ENCODE peak calls at places on chromosomes 4 and X, in five cellular contexts. W is body of pancreas; M is fibroblast of mammary gland; V is foreskin melanocyte; E is stimulated activated CD4-positive, alpha-beta T cell treated with anti-CD3 and anti-CD28 coated beads, Interleukin-2, amount 100 ng/mL, for 4 hours. B is an unnamed sample.

GRCh38 chr4:110612631-110613269 is 10.1 kb downstream of the PITX2 start:
- DNase-seq in W (no peak), V (no peak), E (no peak), M (no peak), B (no peak)

GRCh38 chrX:18900401-18900976 is 83.4 kb downstream of the PHKA2 start:
- DNase-seq in V (no peak), M (no peak), E (no peak), W (no peak), B (no peak)

GRCh38 chrX:49172280-49172780 is 632 bp downstream of the PLP2 start:
- DNase-seq in M (peak), V (no peak), W (peak), E (peak), B (peak)

GRCh38 chrX:9627827-9628406 is 137.7 kb downstream of the GPR143 start:
- DNase-seq in W (no peak), E (no peak), V (peak), M (no peak), B (no peak)

GRCh38 chr4:137641554-137641953 is 109.3 kb upstream of the PCDH18 start:
- DNase-seq in V (no peak), W (no peak), E (no peak), M (peak), B (no peak)

GRCh38 chr4:142036795-142037583 is 400.6 kb downstream of the IL15 start:
- DNase-seq in V (no peak), E (no peak), W (no peak), M (peak), B (no peak)

GRCh38 chrX:150044556-150044955 is 106.3 kb upstream of the EOLA2 start:
- DNase-seq in V (no peak), E (no peak), W (no peak), M (peak), B (no peak)

GRCh38 chr4:127134490-127134889 is 498.3 kb upstream of the INTU start:
- DNase-seq in V (no peak), M (peak), W (no peak), E (no peak), B (no peak)

GRCh38 chrX:111829345-111829744 is 46.6 kb upstream of the TRPC5OS start:
- DNase-seq in W (no peak), M (no peak), V (no peak), E (no peak), B (no peak)

GRCh38 chrX:7110821-7111276 is 36.7 kb upstream of the STS start:
- DNase-seq in V (peak), E (no peak), M (peak), W (no peak), B (peak)

GRCh38 chr4:74926007-74926406 is 6.9 kb upstream of the PARM1 start:
- DNase-seq in M (no peak), V (no peak), W (no peak), E (no peak), B (no peak)

GRCh38 chr4:109184421-109184956 is 118.0 kb downstream of the COL25A1 start:
- DNase-seq in M (no peak), E (no peak), W (no peak), V (no peak), B (no peak)

GRCh38 chr4:7769936-7770674 is 169.6 kb downstream of the AFAP1 start:
- DNase-seq in V (no peak), M (peak), W (no peak), E (no peak), B (peak)

GRCh38 chr4:5018603-5019002 is 655 bp downstream of the CYTL1 start:
- DNase-seq in W (no peak), E (no peak), M (no peak), V (no peak), B (no peak)

GRCh38 chr4:44651425-44651824 is at the start of gene YIPF7:
- DNase-seq in V (no peak), W (no peak), E (no peak), M (no peak), B (no peak)

GRCh38 chrX:17078031-17078730 is 131.7 kb downstream of the REPS2 start:
- DNase-seq in V (no peak), W (no peak), E (no peak), M (peak), B (no peak)

GRCh38 chr4:66330125-66330524 is 659.8 kb upstream of the EPHA5 start:
- DNase-seq in E (no peak), W (no peak), V (no peak), M (peak), B (no peak)

GRCh38 chr4:159105761-159106243 is 2.9 kb downstream of the RAPGEF2 start:
- DNase-seq in M (peak), V (no peak), W (peak), E (no peak), B (no peak)

GRCh38 chr4:71270901-71271300 is 67.9 kb upstream of the SLC4A4 start:
- DNase-seq in E (no peak), M (peak), V (no peak), W (peak), B (peak)

GRCh38 chrX:23901805-23902204 is 5.9 kb downstream of the APOO start:
- DNase-seq in V (peak), E (peak), M (peak), W (peak), B (peak)

GRCh38 chr4:166222271-166222670 is 349.2 kb downstream of the TLL1 start:
- DNase-seq in E (no peak), M (no peak), W (no peak), V (no peak), B (no peak)

GRCh38 chr4:114494257-114494803 is 104.3 kb upstream of the UGT8 start:
- DNase-seq in V (no peak), M (no peak), W (no peak), E (no peak), B (peak)

GRCh38 chr4:100494166-100494565 is 23.7 kb downstream of the EMCN start:
- DNase-seq in V (peak), M (peak), W (no peak), E (no peak), B (no peak)

GRCh38 chr4:82500106-82500738 is 61.6 kb downstream of the TMEM150C start:
- DNase-seq in E (no peak), V (no peak), M (peak), W (no peak), B (no peak)

GRCh38 chr4:7421356-7422097 is 13.2 kb downstream of the PSAPL1 start:
- DNase-seq in E (no peak), V (no peak), W (no peak), M (no peak), B (no peak)

GRCh38 chrX:103734125-103734760 is 23.5 kb downstream of the TMEM31 start:
- DNase-seq in V (no peak), M (peak), E (no peak), W (no peak), B (no peak)

GRCh38 chr4:38672247-38673071 is 8.5 kb downstream of the KLF3 start:
- DNase-seq in E (no peak), W (peak), M (no peak), V (no peak), B (no peak)

GRCh38 chr4:10734697-10735096 is 50.1 kb upstream of the CLNK start:
- DNase-seq in V (no peak), E (peak), W (peak), M (no peak), B (no peak)

GRCh38 chr4:47239649-47240048 is 208.3 kb downstream of the GABRB1 start:
- DNase-seq in M (no peak), V (no peak), E (no peak), W (no peak), B (no peak)

GRCh38 chr4:66750273-66750672 is 795.0 kb downstream of the CENPC start:
- DNase-seq in W (no peak), M (no peak), E (no peak), V (no peak), B (no peak)

GRCh38 chrX:44203791-44204190 is 139.7 kb downstream of the EFHC2 start:
- DNase-seq in V (no peak), M (no peak), E (no peak), W (no peak), B (no peak)

GRCh38 chr4:150619032-150619431 is 37.1 kb downstream of the MAB21L2 start:
- DNase-seq in E (no peak), V (no peak), W (no peak), M (peak), B (no peak)

GRCh38 chr4:156475322-156475721 is 496.3 kb downstream of the PDGFC start:
- DNase-seq in M (peak), V (peak), E (no peak), W (no peak), B (peak)

GRCh38 chr4:169439244-169439643 is 168.5 kb upstream of the SH3RF1 start:
- DNase-seq in E (no peak), W (no peak), V (no peak), M (peak), B (no peak)

GRCh38 chrX:56219702-56220101 is 12.5 kb upstream of the KLF8 start:
- DNase-seq in M (peak), E (no peak), V (peak), W (no peak), B (no peak)

GRCh38 chr4:101183658-101184373 is 163.5 kb downstream of the PPP3CA start:
- DNase-seq in V (no peak), E (no peak), W (no peak), M (peak), B (no peak)

GRCh38 chrX:119410027-119410819 is 11.1 kb downstream of the SLC25A43 start:
- DNase-seq in E (no peak), W (peak), V (peak), M (peak), B (peak)

GRCh38 chr4:136078971-136079370 is 1453.3 kb downstream of the PCDH18 start:
- DNase-seq in E (no peak), M (peak), W (no peak), V (no peak), B (no peak)

GRCh38 chrX:111868726-111869638 is 7.0 kb upstream of the TRPC5OS start:
- DNase-seq in W (peak), M (no peak), E (no peak), V (no peak), B (no peak)

B was measured in HAP-1.